ENCODE peak calls at places on chromosomes 4 and X, in four cellular contexts. Y is posterior vena cava; X is stimulated activated CD8-positive, alpha-beta memory T cell treated with anti-CD3 and anti-CD28 coated beads, Interleukin-12 subunit alpha, Interleukin-12 subunit beta, amount 100 ng/mL, for 4 hours; E is foreskin fibroblast. Z is an unnamed sample.

GRCh38 chr4:38119663-38120374 is 159.6 kb downstream of the PTTG2 start:
- DNase-seq in Y (peak; percentile 49), X (no peak), E (peak; percentile 85), Z (no peak)

GRCh38 chr4:103634236-103634635 is 85.5 kb downstream of the TACR3 start:
- DNase-seq in E (no peak), Y (no peak), X (no peak), Z (no peak)

GRCh38 chrX:136468391-136469103 is 19.2 kb upstream of the BRS3 start:
- DNase-seq in E (no peak), Y (no peak), X (no peak), Z (no peak)

GRCh38 chr4:141759796-141760425 is 123.5 kb downstream of the IL15 start:
- DNase-seq in E (no peak), X (no peak), Y (no peak), Z (no peak)

GRCh38 chr4:55186123-55186522 is 60.7 kb upstream of the KDR start:
- DNase-seq in E (no peak), Y (no peak), X (no peak), Z (no peak)

GRCh38 chrX:134171661-134172587 is 65.1 kb upstream of the CCDC160 start:
- DNase-seq in Y (no peak), E (no peak), X (peak; percentile 11), Z (no peak)

GRCh38 chrX:53284684-53285447 is 3.5 kb upstream of the IQSEC2 start:
- DNase-seq in X (peak; percentile 15), Y (peak; percentile 88), E (no peak), Z (peak; percentile 41)

GRCh38 chr4:57077550-57078311 is 32.5 kb downstream of the IGFBP7 start:
- DNase-seq in E (no peak), X (no peak), Y (no peak), Z (no peak)

GRCh38 chr4:123995939-123996338 is 599.3 kb downstream of the SPRY1 start:
- DNase-seq in X (no peak), Y (no peak), E (peak; percentile 82), Z (no peak)

Z was measured in natural killer cell.